ENCODE peak calls at places on chromosome 22, in six cellular contexts. F is HT1080; L is Karpas-422; D is germinal center; R is effector memory CD4-positive, alpha-beta T cell; A is spleen. M is an unnamed sample.

GRCh38 chr22:37284807-37285355 is 2.6 kb downstream of the CYTH4 start:
- DNase-seq in R (no peak), A (peak), L (peak), F (no peak), D (peak), M (no peak)

GRCh38 chr22:49555526-49555925 is 272.1 kb downstream of the BRD1 start:
- DNase-seq in R (no peak), A (peak), D (no peak), F (no peak), L (no peak), M (no peak)

GRCh38 chr22:48276933-48277867 is 1514.8 kb downstream of the TBC1D22A start:
- DNase-seq in A (no peak), F (no peak), L (no peak), R (no peak), D (no peak), M (no peak)

GRCh38 chr22:41380993-41381328 is 781 bp upstream of the TEF start:
- DNase-seq in D (no peak), F (peak), R (no peak), L (no peak), A (no peak), M (no peak)

GRCh38 chr22:24153353-24153752 is 27.9 kb upstream of the SUSD2 start:
- DNase-seq in D (no peak), F (peak), L (no peak), A (peak), R (no peak), M (no peak)

GRCh38 chr22:50162391-50162956 is 8.1 kb upstream of the PANX2 start:
- DNase-seq in R (no peak), A (no peak), D (no peak), L (no peak), F (no peak), M (no peak)

GRCh38 chr22:46180370-46181137 is 30.2 kb downstream of the PPARA start:
- DNase-seq in R (no peak), L (no peak), F (no peak), A (no peak), D (no peak), M (no peak)

GRCh38 chr22:44530106-44530505 is 32.1 kb upstream of the RTL6 start:
- DNase-seq in A (no peak), F (no peak), D (no peak), L (no peak), R (no peak), M (no peak)

GRCh38 chr22:39363751-39364484 is 14.1 kb downstream of the SYNGR1 start:
- DNase-seq in F (no peak), R (no peak), D (no peak), A (no peak), L (no peak), M (no peak)

GRCh38 chr22:27991586-27992293 is 72.7 kb upstream of the PITPNB start:
- DNase-seq in A (no peak), F (no peak), L (no peak), D (no peak), R (no peak), M (peak)

GRCh38 chr22:28009272-28009827 is 90.3 kb upstream of the PITPNB start:
- DNase-seq in R (peak), F (peak), L (peak), A (peak), D (peak), M (no peak)

GRCh38 chr22:48923165-48923875 is 904.4 kb downstream of the BRD1 start:
- DNase-seq in F (no peak), L (no peak), D (no peak), R (no peak), A (no peak), M (no peak)

GRCh38 chr22:44684506-44685383 is 17.3 kb upstream of the PRR5 start:
- DNase-seq in F (peak), A (peak), L (peak), D (peak), R (peak), M (peak)

GRCh38 chr22:26471522-26471921 is 12.1 kb downstream of the HPS4 start:
- DNase-seq in L (no peak), A (no peak), R (no peak), F (peak), D (no peak), M (no peak)

GRCh38 chr22:22032906-22033802 is 50.6 kb upstream of the TOP3B start:
- DNase-seq in R (no peak), D (no peak), A (no peak), F (no peak), L (no peak), M (no peak)

GRCh38 chr22:41625577-41625976 is 4.5 kb downstream of the XRCC6 start:
- DNase-seq in L (no peak), R (no peak), F (no peak), D (no peak), A (peak), M (no peak)

GRCh38 chr22:30869996-30870395 is 98.6 kb downstream of the MORC2 start:
- DNase-seq in L (no peak), D (no peak), R (no peak), F (no peak), A (peak), M (peak)

GRCh38 chr22:41052661-41053490 is 39.5 kb upstream of the EP300 start:
- DNase-seq in R (no peak), L (no peak), F (no peak), A (no peak), D (no peak), M (no peak)

GRCh38 chr22:43094551-43094950 is 5.4 kb upstream of the TTLL1 start:
- DNase-seq in D (no peak), A (no peak), L (no peak), R (no peak), F (no peak), M (no peak)

GRCh38 chr22:45552580-45553332 is 50.1 kb downstream of the FBLN1 start:
- DNase-seq in L (no peak), A (no peak), D (no peak), R (no peak), F (no peak), M (peak)

GRCh38 chr22:21937041-21937820 is 15.4 kb downstream of the PPM1F start:
- DNase-seq in A (peak), F (no peak), D (no peak), L (no peak), R (no peak), M (no peak)

GRCh38 chr22:36356708-36357694 is 30.8 kb downstream of the MYH9 start:
- DNase-seq in F (peak), L (no peak), R (no peak), A (no peak), D (no peak), M (no peak)

GRCh38 chr22:35538801-35539321 is 1.8 kb upstream of the RASD2 start:
- DNase-seq in R (peak), F (no peak), D (peak), A (no peak), L (peak), M (no peak)

GRCh38 chr22:20062043-20062765 is 17.8 kb upstream of the DGCR8 start:
- DNase-seq in F (no peak), D (no peak), L (no peak), A (no peak), R (no peak), M (no peak)

GRCh38 chr22:46057762-46058420 is 80.9 kb upstream of the WNT7B start:
- DNase-seq in R (no peak), D (peak), A (peak), F (peak), L (peak), M (no peak)

GRCh38 chr22:43817402-43817801 is 5.3 kb upstream of the EFCAB6 start:
- DNase-seq in F (no peak), R (no peak), D (no peak), L (no peak), A (no peak), M (no peak)

M was measured in chondrocyte.